ENCODE peak calls at places on chromosomes 7 and 10, in ten cellular contexts. Y is lower lobe of right lung; B is IMR-90; O is left ventricle myocardium inferior; N is OCI-LY7; Q is tibial nerve; R is CD8-positive, alpha-beta T cell; T is cardiac fibroblast; D is cardiac muscle cell; J is ascending aorta. Z is an unnamed sample.

GRCh38 chr7:114988755-114989154 is 66.9 kb downstream of the MDFIC start:
- DNase-seq in Y (no peak), B (peak; percentile 83), O (peak; percentile 74), N (no peak), Q (peak; percentile 45), R (no peak), T (peak; percentile 69), D (no peak), J (no peak), Z (no peak)

GRCh38 chr7:157690833-157691382 is 354.1 kb downstream of the DNAJB6 start:
- DNase-seq in Y (no peak), B (no peak), O (peak; percentile 67), N (no peak), Q (peak; percentile 58), R (no peak), T (peak; percentile 79), D (peak; percentile 20), J (no peak), Z (peak; percentile 63)

GRCh38 chr10:114384181-114384580 is 20.1 kb downstream of the AFAP1L2 start:
- DNase-seq in Y (no peak), B (no peak), O (no peak), N (no peak), Q (no peak), R (no peak), T (no peak), D (no peak), J (no peak), Z (peak; percentile 39)

GRCh38 chr10:73585223-73585784 is 5.8 kb downstream of the USP54 start:
- DNase-seq in Y (no peak), B (peak; percentile 28), O (no peak), N (no peak), Q (peak; percentile 16), R (no peak), T (no peak), D (no peak), J (no peak), Z (no peak)

GRCh38 chr10:60521974-60522405 is 132.3 kb upstream of the ANK3 start:
- DNase-seq in Y (no peak), B (peak; percentile 4), O (no peak), N (no peak), Q (no peak), R (no peak), T (peak; percentile 53), D (no peak), J (no peak), Z (no peak)

GRCh38 chr7:83060218-83060617 is 102.5 kb downstream of the PCLO start:
- DNase-seq in Y (no peak), B (no peak), O (peak; percentile 13), N (no peak), Q (no peak), R (no peak), T (no peak), D (no peak), J (no peak), Z (no peak)

GRCh38 chr7:129698516-129699418 is 87.2 kb downstream of the NRF1 start:
- DNase-seq in Y (no peak), B (no peak), O (no peak), N (no peak), Q (no peak), R (no peak), T (no peak), D (no peak), J (no peak), Z (no peak)

GRCh38 chr10:14382022-14382421 is 51.3 kb upstream of the FRMD4A start:
- DNase-seq in Y (no peak), B (peak; percentile 70), O (no peak), N (no peak), Q (no peak), R (peak; percentile 34), T (no peak), D (no peak), J (no peak), Z (no peak)

GRCh38 chr10:60350400-60350799 is 39.3 kb downstream of the ANK3 start:
- DNase-seq in Y (no peak), B (peak; percentile 49), O (no peak), N (no peak), Q (no peak), R (no peak), T (peak; percentile 61), D (no peak), J (no peak), Z (no peak)

GRCh38 chr7:22853674-22854157 is 31.1 kb upstream of the TOMM7 start:
- DNase-seq in Y (no peak), B (no peak), O (no peak), N (peak; percentile 83), Q (peak; percentile 36), R (peak; percentile 58), T (peak; percentile 34), D (peak; percentile 25), J (no peak), Z (no peak)

GRCh38 chr7:128876978-128877755 is 14.5 kb downstream of the ATP6V1F start:
- DNase-seq in Y (peak; percentile 43), B (no peak), O (peak; percentile 13), N (no peak), Q (no peak), R (no peak), T (no peak), D (no peak), J (no peak), Z (no peak)

GRCh38 chr10:95220539-95220938 is 26.5 kb downstream of the ACSM6 start:
- DNase-seq in Y (no peak), B (no peak), O (no peak), N (no peak), Q (no peak), R (no peak), T (no peak), D (no peak), J (no peak), Z (no peak)

GRCh38 chr10:95229724-95230627 is 35.9 kb downstream of the ACSM6 start:
- DNase-seq in Y (no peak), B (peak; percentile 98), O (no peak), N (no peak), Q (no peak), R (no peak), T (peak; percentile 91), D (no peak), J (no peak), Z (no peak)

GRCh38 chr10:95221124-95221523 is 27.1 kb downstream of the ACSM6 start:
- DNase-seq in Y (no peak), B (peak; percentile 44), O (no peak), N (no peak), Q (no peak), R (no peak), T (no peak), D (no peak), J (no peak), Z (no peak)

GRCh38 chr10:95225136-95225535 is 31.1 kb downstream of the ACSM6 start:
- DNase-seq in Y (no peak), B (no peak), O (no peak), N (no peak), Q (no peak), R (no peak), T (no peak), D (no peak), J (no peak), Z (no peak)
- TF ChIP-seq CTCF in Y (no peak), B (no peak), O (no peak), N (no peak), Q (no peak), R (no peak), T (no peak), D (no peak), J (no peak), Z (peak; percentile 35)

DNA sequence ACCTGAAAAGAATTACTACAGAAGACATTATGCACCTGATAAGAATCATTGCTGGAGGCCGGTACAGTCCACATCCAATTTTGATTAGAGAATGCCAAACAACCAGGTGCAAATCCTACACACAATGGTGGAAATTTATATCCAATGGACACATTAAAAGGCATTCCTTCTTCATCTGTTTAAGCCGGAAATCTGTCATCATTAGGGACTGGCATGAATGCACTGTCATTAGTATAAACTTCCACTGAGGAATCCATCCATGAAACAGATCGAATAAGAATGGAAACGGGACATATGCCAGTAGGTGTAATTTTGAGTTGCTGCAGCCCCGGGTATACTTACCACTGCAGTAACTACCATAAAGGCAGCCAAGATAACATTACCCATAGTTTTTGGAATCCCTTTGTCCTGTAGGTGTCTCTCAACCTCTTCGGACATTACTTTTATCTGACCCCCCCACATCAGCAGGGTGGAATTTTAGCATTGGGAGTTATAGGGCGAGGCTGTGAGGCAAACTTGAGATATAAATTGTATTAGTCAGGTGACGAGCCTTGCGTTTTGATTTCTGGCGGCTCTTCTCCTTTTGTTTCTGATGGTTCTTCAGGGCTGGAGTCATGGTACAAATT is 36.5 kb upstream of the AKR1C2 start:
- DNase-seq in Y (no peak), B (no peak), O (no peak), N (no peak), Q (no peak), R (no peak), T (no peak), D (no peak), J (no peak), Z (no peak)
- TF ChIP-seq CTCF in Y (no peak), B (no peak), O (no peak), N (no peak), Q (no peak), R (no peak), T (no peak), D (no peak), J (no peak), Z (no peak)

DNA sequence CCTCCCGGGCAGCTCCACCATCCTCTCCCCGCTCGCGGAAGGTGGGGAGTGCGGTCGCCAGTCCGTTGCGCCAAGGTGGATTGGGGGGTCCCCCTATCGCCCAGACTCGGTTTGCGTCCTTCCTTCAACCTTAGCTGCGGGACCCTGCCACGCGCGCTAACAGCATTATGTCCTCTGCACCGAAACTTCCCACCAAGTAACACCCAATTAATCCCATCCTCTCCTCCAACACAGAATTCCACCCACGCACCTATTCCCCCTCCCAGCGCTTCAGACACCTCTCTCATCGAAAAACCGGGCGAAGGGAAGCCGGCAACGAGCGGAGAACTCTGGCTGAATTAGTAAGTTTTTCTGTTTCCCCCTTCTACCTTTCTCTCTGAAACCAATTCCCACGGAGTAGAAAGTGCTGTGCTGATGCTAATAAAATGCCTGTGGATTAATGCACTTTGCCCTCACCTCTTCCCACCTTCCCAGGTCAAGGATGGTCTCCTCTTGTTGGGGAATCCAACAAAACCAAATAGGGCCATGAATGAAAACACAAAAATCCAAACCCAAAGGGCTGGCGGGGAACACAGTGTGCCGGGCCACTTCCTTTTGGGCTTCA is 940 bp downstream of the HOXA3 start:
- DNase-seq in Y (peak; percentile 50), B (no peak), O (peak; percentile 12), N (no peak), Q (no peak), R (peak; percentile 11), T (no peak), D (no peak), J (no peak), Z (no peak)
- TF ChIP-seq CTCF in Y (no peak), B (no peak), O (no peak), N (no peak), Q (no peak), R (no peak), T (no peak), D (no peak), J (no peak), Z (no peak)

DNA sequence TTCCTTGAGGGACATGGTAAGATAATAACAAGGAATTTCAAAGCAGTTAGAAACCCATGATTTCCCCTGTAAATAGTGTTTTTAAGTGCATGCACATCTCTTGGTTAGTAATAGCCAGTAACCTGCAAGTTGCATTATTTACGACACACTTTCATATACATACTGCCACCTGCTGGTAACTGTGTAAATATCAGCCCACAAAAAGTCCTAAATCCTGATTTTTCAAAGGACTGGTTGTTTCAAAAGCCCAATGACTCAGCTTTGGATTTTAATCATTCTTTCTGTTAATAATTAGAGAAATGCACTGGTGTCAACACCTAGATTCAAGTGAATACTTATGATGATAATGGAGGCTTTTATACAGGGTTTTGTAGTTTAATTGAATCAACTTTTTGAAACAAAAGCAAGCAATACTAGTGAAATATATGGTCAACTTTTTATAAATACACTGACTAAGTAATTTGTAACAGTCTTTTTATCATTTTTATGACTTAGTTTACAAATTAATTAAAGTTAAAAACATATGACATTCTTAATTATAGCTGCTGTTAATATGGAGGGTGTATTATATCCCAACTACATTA is 367.5 kb upstream of the SEMA3D start:
- DNase-seq in Y (no peak), B (peak; percentile 82), O (no peak), N (peak; percentile 61), Q (peak; percentile 27), R (no peak), T (peak; percentile 85), D (peak; percentile 70), J (no peak), Z (peak; percentile 2)
- TF ChIP-seq CTCF in Y (peak; percentile 68), B (peak; percentile 78), O (peak; percentile 76), N (peak; percentile 87), Q (peak; percentile 66), R (peak; percentile 42), T (peak; percentile 56), D (peak; percentile 67), J (peak; percentile 39), Z (peak; percentile 89)

Z was measured in neural crest cell.